ENCODE peak calls at places on chromosomes 7 and 10, in eight cellular contexts. R, S, H, T, V, N, I and P are unnamed samples.

GRCh38 chr7:91264924-91265681 is 870 bp downstream of the FZD1 start:
- DNase-seq in R (peak), S (peak), H (peak), T (no peak), V (no peak), N (peak), I (peak), P (peak)

GRCh38 chr7:8387551-8388256 is 45.7 kb upstream of the NXPH1 start:
- DNase-seq in R (no peak), S (no peak), H (no peak), T (no peak), V (no peak), N (no peak), I (no peak), P (no peak)

GRCh38 chr10:5271526-5271925 is 74.9 kb downstream of the AKR1C4 start:
- DNase-seq in R (no peak), S (no peak), H (no peak), T (no peak), V (no peak), N (no peak), I (no peak), P (no peak)

GRCh38 chr10:101107771-101108170 is 23.3 kb upstream of the TLX1 start:
- DNase-seq in R (no peak), S (no peak), H (peak), T (no peak), V (no peak), N (no peak), I (no peak), P (no peak)

GRCh38 chr7:47513741-47514241 is 68.1 kb downstream of the TNS3 start:
- DNase-seq in R (no peak), S (peak), H (peak), T (no peak), V (no peak), N (no peak), I (no peak), P (peak)

GRCh38 chr10:31320598-31321211 is 1.7 kb downstream of the ZEB1 start:
- DNase-seq in R (no peak), S (peak), H (peak), T (no peak), V (no peak), N (peak), I (peak), P (no peak)

GRCh38 chr7:155363146-155363539 is 65.5 kb downstream of the INSIG1 start:
- DNase-seq in R (no peak), S (no peak), H (no peak), T (no peak), V (no peak), N (no peak), I (no peak), P (no peak)

GRCh38 chr7:148185050-148185449 is 405.5 kb upstream of the C7orf33 start:
- DNase-seq in R (no peak), S (no peak), H (no peak), T (no peak), V (no peak), N (no peak), I (no peak), P (no peak)

GRCh38 chr10:3516191-3516590 is 268.8 kb downstream of the KLF6 start:
- DNase-seq in R (no peak), S (no peak), H (no peak), T (no peak), V (no peak), N (no peak), I (no peak), P (no peak)

GRCh38 chr7:48180981-48181380 is 9.7 kb downstream of the ABCA13 start:
- DNase-seq in R (no peak), S (no peak), H (no peak), T (no peak), V (no peak), N (no peak), I (no peak), P (no peak)

GRCh38 chr10:18523025-18523424 is 128.4 kb downstream of the NSUN6 start:
- DNase-seq in R (no peak), S (no peak), H (no peak), T (no peak), V (no peak), N (no peak), I (no peak), P (no peak)

GRCh38 chr10:103806376-103807320 is 48.7 kb downstream of the SH3PXD2A start:
- DNase-seq in R (no peak), S (no peak), H (peak), T (no peak), V (no peak), N (no peak), I (no peak), P (no peak)

GRCh38 chr7:104903781-104904180 is 110.2 kb upstream of the KMT2E start:
- DNase-seq in R (no peak), S (no peak), H (no peak), T (no peak), V (no peak), N (no peak), I (no peak), P (no peak)

GRCh38 chr7:100878685-100879084 is 3.8 kb downstream of the SRRT start:
- DNase-seq in R (no peak), S (no peak), H (no peak), T (no peak), V (no peak), N (no peak), I (no peak), P (no peak)

GRCh38 chr7:69254643-69255042 is 343.6 kb upstream of the AUTS2 start:
- DNase-seq in R (no peak), S (no peak), H (no peak), T (no peak), V (no peak), N (no peak), I (no peak), P (no peak)

GRCh38 chr10:44311563-44311905 is 73.4 kb downstream of the CXCL12 start:
- DNase-seq in R (no peak), S (no peak), H (no peak), T (no peak), V (no peak), N (no peak), I (no peak), P (no peak)

GRCh38 chr7:107387573-107388219 is 82.2 kb upstream of the GPR22 start:
- DNase-seq in R (no peak), S (no peak), H (no peak), T (no peak), V (no peak), N (no peak), I (no peak), P (no peak)

GRCh38 chr7:157849726-157850125 is 512.9 kb downstream of the DNAJB6 start:
- DNase-seq in R (no peak), S (no peak), H (no peak), T (no peak), V (no peak), N (no peak), I (no peak), P (no peak)

GRCh38 chr7:75884401-75884800 is 5.6 kb downstream of the RHBDD2 start:
- DNase-seq in R (no peak), S (no peak), H (no peak), T (no peak), V (no peak), N (no peak), I (peak), P (no peak)

GRCh38 chr7:64905133-64905532 is 2.1 kb downstream of the ZNF273 start:
- DNase-seq in R (no peak), S (no peak), H (no peak), T (no peak), V (no peak), N (no peak), I (no peak), P (no peak)

GRCh38 chr10:72079356-72079755 is 9.0 kb downstream of the SPOCK2 start:
- DNase-seq in R (no peak), S (peak), H (peak), T (no peak), V (no peak), N (no peak), I (no peak), P (no peak)

GRCh38 chr10:131803863-131804425 is 96.9 kb upstream of the PPP2R2D start:
- DNase-seq in R (no peak), S (peak), H (no peak), T (no peak), V (no peak), N (no peak), I (no peak), P (no peak)

GRCh38 chr10:71638577-71639411 is 80.8 kb downstream of the C10orf105 start:
- DNase-seq in R (no peak), S (no peak), H (peak), T (no peak), V (no peak), N (peak), I (peak), P (no peak)

GRCh38 chr10:62581351-62581750 is 207.2 kb downstream of the ZNF365 start:
- DNase-seq in R (no peak), S (no peak), H (no peak), T (no peak), V (no peak), N (no peak), I (no peak), P (no peak)

GRCh38 chr7:101941481-101942383 is 124.3 kb downstream of the CUX1 start:
- DNase-seq in R (no peak), S (peak), H (no peak), T (no peak), V (no peak), N (peak), I (peak), P (peak)

GRCh38 chr10:131431541-131431940 is 120.0 kb upstream of the TCERG1L start:
- DNase-seq in R (no peak), S (no peak), H (no peak), T (no peak), V (no peak), N (no peak), I (no peak), P (no peak)

GRCh38 chr7:94040254-94040653 is 36.1 kb upstream of the BET1 start:
- DNase-seq in R (no peak), S (no peak), H (no peak), T (no peak), V (no peak), N (no peak), I (no peak), P (no peak)

GRCh38 chr10:116974442-116975005 is 30.5 kb downstream of the SHTN1 start:
- DNase-seq in R (no peak), S (no peak), H (no peak), T (no peak), V (no peak), N (no peak), I (no peak), P (no peak)

GRCh38 chr7:149284343-149284742 is 22.3 kb downstream of the ZNF783 start:
- DNase-seq in R (peak), S (no peak), H (no peak), T (no peak), V (no peak), N (no peak), I (peak), P (no peak)

GRCh38 chr7:101924171-101924570 is 106.7 kb downstream of the CUX1 start:
- DNase-seq in R (no peak), S (peak), H (peak), T (no peak), V (no peak), N (no peak), I (no peak), P (no peak)

GRCh38 chr7:114081606-114082425 is 163.0 kb upstream of the PPP1R3A start:
- DNase-seq in R (no peak), S (peak), H (no peak), T (no peak), V (no peak), N (no peak), I (no peak), P (no peak)

GRCh38 chr7:44257213-44257612 is 56.4 kb downstream of the YKT6 start:
- DNase-seq in R (no peak), S (no peak), H (no peak), T (no peak), V (no peak), N (no peak), I (no peak), P (no peak)

GRCh38 chr7:44256459-44256858 is 55.7 kb downstream of the YKT6 start:
- DNase-seq in R (no peak), S (no peak), H (no peak), T (no peak), V (no peak), N (no peak), I (no peak), P (no peak)

GRCh38 chr7:44258865-44259546 is 58.2 kb downstream of the YKT6 start:
- DNase-seq in R (no peak), S (no peak), H (no peak), T (no peak), V (no peak), N (no peak), I (no peak), P (no peak)

GRCh38 chr7:44258423-44258760 is 57.6 kb downstream of the YKT6 start:
- DNase-seq in R (no peak), S (no peak), H (no peak), T (no peak), V (no peak), N (no peak), I (no peak), P (no peak)

GRCh38 chr7:44257618-44258422 is 57.0 kb downstream of the YKT6 start:
- DNase-seq in R (no peak), S (no peak), H (peak), T (no peak), V (peak), N (peak), I (peak), P (no peak)
- TF ChIP-seq POLR2A in R (no peak), S (no peak), H (no peak), T (no peak), V (peak), N (no peak), I (no peak), P (no peak)

GRCh38 chr7:131090866-131091692 is 236.6 kb upstream of the MKLN1 start:
- DNase-seq in R (no peak), S (no peak), H (no peak), T (no peak), V (no peak), N (no peak), I (no peak), P (no peak)
- H3K4me3 ChIP-seq in R (peak), S (no peak), H (no peak), T (no peak), V (no peak), N (no peak), I (no peak), P (no peak)

GRCh38 chr10:24952701-24953349 is 419 bp upstream of the PRTFDC1 start:
- DNase-seq in R (no peak), S (peak), H (peak), T (no peak), V (no peak), N (peak), I (peak), P (peak)
- TF ChIP-seq POLR2AphosphoS5 in R (no peak), S (no peak), H (no peak), T (peak), V (no peak), N (no peak), I (no peak), P (no peak)

GRCh38 chr10:79638318-79638717 is 27.6 kb downstream of the SFTPA1 start:
- DNase-seq in R (no peak), S (no peak), H (peak), T (no peak), V (no peak), N (no peak), I (no peak), P (no peak)
- TF ChIP-seq POLR2A in R (no peak), S (no peak), H (no peak), T (no peak), V (no peak), N (no peak), I (no peak), P (no peak)